ENCODE peak calls at places on chromosomes 2 and 18, in ten cellular contexts. D is mucosa of descending colon, Q is fibroblast of mammary gland, C is hepatocyte, E is A549, X is Panc1, J is fibroblast of villous mesenchyme, T is GM06990, W is cardiac muscle cell, B is astrocyte of the spinal cord. I is an unnamed sample.

GRCh38 chr2:166647935-166648334 is 153.9 kb upstream of the SCN7A start:
- DNase-seq in D (no peak), Q (no peak), C (no peak), E (no peak), X (no peak), J (no peak), T (no peak), W (no peak), B (no peak), I (no peak)

GRCh38 chr18:62368100-62368499 is 43.0 kb downstream of the TNFRSF11A start:
- DNase-seq in D (no peak), Q (no peak), C (no peak), E (no peak), X (no peak), J (no peak), T (peak), W (no peak), B (no peak), I (peak)

GRCh38 chr2:190432567-190433231 is 24.5 kb downstream of the MFSD6 start:
- DNase-seq in D (no peak), Q (no peak), C (no peak), E (no peak), X (no peak), J (peak), T (no peak), W (no peak), B (no peak), I (no peak)

GRCh38 chr2:11914455-11914854 is 168.0 kb downstream of the LPIN1 start:
- DNase-seq in D (no peak), Q (peak), C (peak), E (no peak), X (no peak), J (peak), T (no peak), W (peak), B (peak), I (no peak)

GRCh38 chr2:144890828-144891227 is 370.9 kb upstream of the ZEB2 start:
- DNase-seq in D (no peak), Q (peak), C (peak), E (peak), X (no peak), J (peak), T (no peak), W (peak), B (peak), I (no peak)

GRCh38 chr2:27855476-27855875 is 34.7 kb downstream of the RBKS start:
- DNase-seq in D (no peak), Q (peak), C (no peak), E (no peak), X (peak), J (peak), T (no peak), W (peak), B (peak), I (no peak)

GRCh38 chr2:30771200-30771599 is 36.0 kb downstream of the CAPN13 start:
- DNase-seq in D (no peak), Q (no peak), C (no peak), E (no peak), X (no peak), J (no peak), T (no peak), W (no peak), B (no peak), I (no peak)

GRCh38 chr2:220887271-220887870 is 684.7 kb downstream of the EPHA4 start:
- DNase-seq in D (no peak), Q (no peak), C (no peak), E (no peak), X (no peak), J (no peak), T (no peak), W (no peak), B (peak), I (no peak)

GRCh38 chr2:219461061-219461514 is 26.4 kb downstream of the SPEG start:
- DNase-seq in D (peak), Q (no peak), C (peak), E (no peak), X (no peak), J (no peak), T (no peak), W (peak), B (peak), I (no peak)

GRCh38 chr2:223668302-223668998 is 66.3 kb upstream of the SCG2 start:
- DNase-seq in D (no peak), Q (peak), C (peak), E (no peak), X (no peak), J (peak), T (no peak), W (peak), B (peak), I (no peak)

GRCh38 chr2:51581636-51582267 is 549.8 kb upstream of the NRXN1 start:
- DNase-seq in D (no peak), Q (no peak), C (no peak), E (no peak), X (no peak), J (no peak), T (no peak), W (no peak), B (no peak), I (no peak)

GRCh38 chr2:155309483-155309882 is 611.0 kb downstream of the KCNJ3 start:
- DNase-seq in D (no peak), Q (no peak), C (no peak), E (no peak), X (no peak), J (no peak), T (no peak), W (no peak), B (no peak), I (no peak)

GRCh38 chr18:70781860-70782453 is 493.1 kb downstream of the SOCS6 start:
- DNase-seq in D (no peak), Q (peak), C (peak), E (peak), X (peak), J (no peak), T (no peak), W (peak), B (peak), I (peak)

GRCh38 chr2:165274698-165275097 is 35.5 kb downstream of the SCN2A start:
- DNase-seq in D (peak), Q (peak), C (no peak), E (no peak), X (no peak), J (no peak), T (no peak), W (peak), B (peak), I (no peak)

GRCh38 chr2:37623971-37624897 is 47.2 kb downstream of the CDC42EP3 start:
- DNase-seq in D (no peak), Q (peak), C (no peak), E (no peak), X (no peak), J (peak), T (peak), W (peak), B (peak), I (peak)

GRCh38 chr18:78805840-78806239 is 173.8 kb upstream of the SALL3 start:
- DNase-seq in D (no peak), Q (no peak), C (no peak), E (no peak), X (no peak), J (no peak), T (no peak), W (no peak), B (no peak), I (no peak)

GRCh38 chr2:112803691-112804521 is 19.6 kb upstream of the IL1A start:
- DNase-seq in D (no peak), Q (peak), C (peak), E (peak), X (no peak), J (peak), T (peak), W (peak), B (peak), I (no peak)

GRCh38 chr2:207473866-207474251 is 55.9 kb upstream of the CREB1 start:
- DNase-seq in D (no peak), Q (no peak), C (no peak), E (no peak), X (no peak), J (no peak), T (no peak), W (no peak), B (no peak), I (no peak)

GRCh38 chr2:29519996-29520395 is 401.4 kb downstream of the ALK start:
- DNase-seq in D (no peak), Q (peak), C (no peak), E (no peak), X (no peak), J (no peak), T (no peak), W (peak), B (peak), I (no peak)

GRCh38 chr18:50806208-50806616 is 13.6 kb downstream of the MRO start:
- DNase-seq in D (peak), Q (no peak), C (peak), E (no peak), X (no peak), J (no peak), T (no peak), W (peak), B (no peak), I (no peak)

GRCh38 chr2:47541848-47542450 is 139.0 kb downstream of the MSH2 start:
- DNase-seq in D (no peak), Q (no peak), C (no peak), E (no peak), X (no peak), J (no peak), T (no peak), W (no peak), B (peak), I (no peak)

GRCh38 chr2:234763051-234763909 is 188.5 kb upstream of the SH3BP4 start:
- DNase-seq in D (no peak), Q (peak), C (no peak), E (no peak), X (no peak), J (peak), T (no peak), W (peak), B (peak), I (no peak)

GRCh38 chr2:172951554-172951953 is 124.1 kb upstream of the MAP3K20 start:
- DNase-seq in D (no peak), Q (no peak), C (no peak), E (no peak), X (no peak), J (no peak), T (no peak), W (no peak), B (no peak), I (no peak)

GRCh38 chr2:25335971-25336370 is 5.8 kb downstream of the DNMT3A start:
- DNase-seq in D (peak), Q (no peak), C (no peak), E (no peak), X (no peak), J (no peak), T (no peak), W (no peak), B (no peak), I (no peak)

GRCh38 chr18:46632401-46633089 is 24.5 kb downstream of the LOXHD1 start:
- DNase-seq in D (no peak), Q (peak), C (no peak), E (peak), X (peak), J (peak), T (no peak), W (peak), B (no peak), I (no peak)

GRCh38 chr2:10932345-10933151 is 20.8 kb downstream of the KCNF1 start:
- DNase-seq in D (no peak), Q (no peak), C (no peak), E (no peak), X (no peak), J (peak), T (no peak), W (no peak), B (no peak), I (no peak)

GRCh38 chr2:149562304-149562703 is 25.3 kb downstream of the MMADHC start:
- DNase-seq in D (no peak), Q (peak), C (peak), E (no peak), X (no peak), J (peak), T (no peak), W (peak), B (peak), I (peak)

GRCh38 chr2:23135481-23136100 is 249.4 kb upstream of the KLHL29 start:
- DNase-seq in D (no peak), Q (no peak), C (no peak), E (no peak), X (no peak), J (no peak), T (no peak), W (no peak), B (no peak), I (no peak)

GRCh38 chr2:147790580-147790979 is 54.2 kb upstream of the ACVR2A start:
- DNase-seq in D (no peak), Q (no peak), C (no peak), E (no peak), X (no peak), J (no peak), T (no peak), W (no peak), B (no peak), I (no peak)

GRCh38 chr2:181540421-181540820 is 83.2 kb downstream of the ITGA4 start:
- DNase-seq in D (no peak), Q (no peak), C (no peak), E (no peak), X (no peak), J (no peak), T (no peak), W (no peak), B (no peak), I (no peak)

GRCh38 chr2:23118313-23118712 is 266.7 kb upstream of the KLHL29 start:
- DNase-seq in D (no peak), Q (no peak), C (no peak), E (no peak), X (no peak), J (no peak), T (no peak), W (no peak), B (no peak), I (no peak)

GRCh38 chr2:134425723-134426496 is 172.0 kb downstream of the MGAT5 start:
- DNase-seq in D (no peak), Q (no peak), C (no peak), E (no peak), X (no peak), J (no peak), T (no peak), W (no peak), B (no peak), I (no peak)

GRCh38 chr2:144451443-144451842 is 68.5 kb downstream of the ZEB2 start:
- DNase-seq in D (no peak), Q (no peak), C (no peak), E (no peak), X (no peak), J (no peak), T (no peak), W (no peak), B (no peak), I (no peak)

GRCh38 chr2:191158751-191159150 is 8.0 kb upstream of the STAT4 start:
- DNase-seq in D (no peak), Q (no peak), C (no peak), E (no peak), X (no peak), J (no peak), T (no peak), W (no peak), B (no peak), I (no peak)

GRCh38 chr18:76679259-76679658 is 143.1 kb upstream of the ZNF236 start:
- DNase-seq in D (no peak), Q (no peak), C (peak), E (no peak), X (no peak), J (no peak), T (no peak), W (no peak), B (no peak), I (no peak)

GRCh38 chr18:36066001-36066400 is 1.4 kb downstream of the RPRD1A start:
- DNase-seq in D (no peak), Q (peak), C (no peak), E (no peak), X (no peak), J (peak), T (no peak), W (peak), B (peak), I (no peak)

DNA sequence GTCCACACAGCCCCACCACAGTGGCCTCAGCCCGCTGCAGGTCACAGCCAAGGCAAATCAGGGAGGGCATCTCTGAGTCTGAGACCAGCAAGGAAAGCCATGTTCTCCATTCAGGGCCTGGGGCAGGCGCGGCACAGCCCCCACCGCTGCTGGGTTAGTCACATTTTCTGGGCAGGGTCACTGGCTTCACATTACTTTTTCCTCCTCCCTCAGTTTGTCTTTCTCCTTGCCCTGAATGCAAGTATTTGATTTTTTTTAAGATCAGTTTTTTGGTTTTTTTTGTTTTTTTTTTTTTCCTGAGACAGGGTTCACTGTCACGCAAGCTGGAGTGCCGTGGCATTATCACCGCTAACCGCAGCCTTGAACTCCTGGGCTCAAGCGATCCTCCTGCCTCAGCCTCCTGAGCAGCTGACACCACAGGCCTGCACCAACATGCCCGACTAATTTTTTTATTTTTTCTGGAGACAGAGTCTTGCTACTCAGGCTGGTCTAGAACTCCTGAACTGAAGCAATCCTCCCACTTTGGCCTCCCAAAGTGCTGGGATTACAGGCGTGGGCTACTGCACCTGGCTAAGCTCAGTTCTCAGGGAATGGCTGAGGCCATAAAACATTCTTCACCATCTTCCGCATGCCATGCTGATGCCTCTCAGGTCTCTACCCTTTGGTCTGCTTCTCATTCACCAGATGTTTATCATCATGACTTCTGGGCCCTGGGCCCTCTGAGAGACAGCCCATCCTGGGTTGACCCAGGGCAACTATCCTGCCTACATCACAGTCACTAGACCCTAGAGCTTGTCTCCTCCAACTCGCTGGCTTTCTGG is 628 bp upstream of the CAPG start:
- DNase-seq in D (peak), Q (peak), C (no peak), E (no peak), X (no peak), J (no peak), T (no peak), W (no peak), B (no peak), I (no peak)
- H3K4me3 ChIP-seq in D (no peak), Q (no peak), C (no peak), E (no peak), X (no peak), J (no peak), T (no peak), W (no peak), B (no peak), I (no peak)

GRCh38 chr18:13811993-13812392 is 12.0 kb upstream of the MC5R start:
- DNase-seq in D (no peak), Q (no peak), C (no peak), E (peak), X (no peak), J (no peak), T (no peak), W (no peak), B (no peak), I (no peak)
- TF ChIP-seq CTCF in D (no peak), Q (peak), C (no peak), E (no peak), X (peak), J (no peak), T (peak), W (no peak), B (no peak), I (peak)

GRCh38 chr18:6626457-6626856 is 103.1 kb upstream of the ARHGAP28 start:
- DNase-seq in D (no peak), Q (no peak), C (no peak), E (no peak), X (no peak), J (no peak), T (no peak), W (no peak), B (no peak), I (no peak)
- H3K4me3 ChIP-seq in D (no peak), Q (no peak), C (no peak), E (no peak), X (no peak), J (no peak), T (no peak), W (no peak), B (no peak), I (no peak)

GRCh38 chr2:96111823-96112500 is 4.4 kb downstream of the ADRA2B start:
- DNase-seq in D (peak), Q (no peak), C (no peak), E (no peak), X (no peak), J (no peak), T (no peak), W (no peak), B (no peak), I (no peak)
- TF ChIP-seq CTCF in D (no peak), Q (no peak), C (no peak), E (no peak), X (no peak), J (no peak), T (no peak), W (no peak), B (no peak), I (no peak)

GRCh38 chr2:224983719-224984388 is 58.4 kb downstream of the DOCK10 start:
- DNase-seq in D (no peak), Q (peak), C (peak), E (no peak), X (no peak), J (peak), T (no peak), W (peak), B (peak), I (no peak)
- H3K4me3 ChIP-seq in D (no peak), Q (peak), C (no peak), E (no peak), X (peak), J (peak), T (no peak), W (no peak), B (peak), I (no peak)

DNA sequence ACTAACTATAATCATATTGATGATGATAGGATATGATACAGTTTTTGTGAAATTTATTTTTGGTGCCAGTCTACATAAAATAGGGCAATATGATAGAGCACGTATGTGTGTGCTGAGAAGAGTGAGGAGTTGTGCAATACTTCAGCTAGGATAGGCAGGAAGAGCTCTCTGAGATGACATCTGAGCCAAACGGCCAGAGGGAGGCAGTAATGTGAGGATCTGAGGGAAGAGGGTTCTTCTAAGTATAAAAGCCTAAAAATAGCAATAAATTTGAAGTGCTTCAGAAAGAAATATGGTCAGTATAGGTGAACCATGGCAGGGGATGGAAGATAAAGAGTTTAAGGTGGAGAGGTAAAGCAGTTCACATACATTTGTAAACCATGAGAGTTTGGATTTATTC is 102.5 kb downstream of the OLA1 start:
- DNase-seq in D (no peak), Q (peak), C (peak), E (no peak), X (no peak), J (no peak), T (no peak), W (peak), B (no peak), I (no peak)
- TF ChIP-seq CTCF in D (no peak), Q (peak), C (peak), E (peak), X (peak), J (no peak), T (peak), W (peak), B (peak), I (no peak)

DNA sequence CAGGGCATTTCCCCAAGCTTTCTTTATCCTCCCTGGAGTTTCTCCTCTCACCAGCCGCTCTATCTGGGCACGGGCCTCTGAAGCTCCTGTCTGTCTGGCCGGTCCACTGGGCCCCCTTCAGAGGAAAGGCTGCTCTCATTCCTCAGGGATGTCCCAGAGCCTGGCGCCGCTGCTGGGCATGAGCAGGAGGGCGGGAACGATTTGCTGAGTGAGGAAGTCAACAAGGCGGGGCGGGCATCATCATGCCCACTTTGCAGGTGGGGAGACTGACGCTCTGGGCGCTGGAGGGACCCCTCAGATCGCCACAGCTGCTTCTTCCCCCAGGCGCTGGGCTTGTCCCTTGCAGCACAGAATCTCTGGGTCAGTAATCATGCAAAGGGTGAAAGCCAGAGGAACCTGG is 158.0 kb downstream of the CYRIA start:
- DNase-seq in D (no peak), Q (no peak), C (peak), E (no peak), X (no peak), J (no peak), T (no peak), W (no peak), B (no peak), I (no peak)
- H3K4me3 ChIP-seq in D (no peak), Q (no peak), C (no peak), E (peak), X (peak), J (no peak), T (no peak), W (peak), B (no peak), I (no peak)

I was measured in GM12864.